ENCODE peak calls at places on chromosome 10, in six cellular contexts. W, P, F, E, Z and S are unnamed samples.

GRCh38 chr10:129760003-129760315 is 204.1 kb downstream of the EBF3 start:
- DNase-seq in F (no peak), P (no peak), W (peak), E (no peak), Z (peak), S (no peak)

GRCh38 chr10:29658984-29659769 is 24.4 kb upstream of the SVIL start:
- DNase-seq in F (no peak), P (peak), W (no peak), E (peak), Z (no peak), S (peak)

GRCh38 chr10:21020545-21020944 is 123.4 kb upstream of the NEBL start:
- DNase-seq in E (peak), P (no peak), W (peak), Z (peak), F (no peak), S (peak)

GRCh38 chr10:95458014-95458413 is 103.2 kb downstream of the SORBS1 start:
- DNase-seq in E (no peak), W (no peak), F (no peak), P (no peak), Z (no peak), S (no peak)

GRCh38 chr10:16116404-16117304 is 256.3 kb upstream of the MINDY3 start:
- DNase-seq in W (no peak), E (no peak), P (no peak), Z (peak), F (no peak), S (peak)

GRCh38 chr10:92240289-92241157 is 50.4 kb downstream of the CPEB3 start:
- DNase-seq in E (peak), Z (peak), P (peak), F (peak), W (peak), S (peak)

GRCh38 chr10:128875030-128875744 is 591.9 kb upstream of the MGMT start:
- DNase-seq in E (no peak), F (no peak), P (no peak), W (no peak), Z (no peak), S (peak)

GRCh38 chr10:24866615-24867583 is 85.5 kb downstream of the PRTFDC1 start:
- DNase-seq in E (peak), P (peak), Z (no peak), F (no peak), W (peak), S (no peak)

GRCh38 chr10:71840177-71840711 is 10.8 kb downstream of the PSAP start:
- DNase-seq in W (peak), Z (peak), E (peak), P (peak), F (peak), S (peak)

GRCh38 chr10:31604141-31604540 is 285.1 kb downstream of the ZEB1 start:
- DNase-seq in Z (no peak), F (no peak), P (peak), W (no peak), E (no peak), S (peak)

GRCh38 chr10:21688870-21689269 is 154.8 kb downstream of the MLLT10 start:
- DNase-seq in F (no peak), Z (no peak), E (no peak), P (no peak), W (no peak), S (no peak)

GRCh38 chr10:129704786-129705525 is 237.9 kb downstream of the MGMT start:
- DNase-seq in W (no peak), P (peak), F (no peak), Z (no peak), E (no peak), S (no peak)

GRCh38 chr10:36423821-36424248 is 701.6 kb upstream of the ANKRD30A start:
- DNase-seq in E (peak), Z (no peak), W (no peak), F (no peak), P (no peak), S (no peak)

GRCh38 chr10:50536617-50537252 is 87.0 kb downstream of the SGMS1 start:
- DNase-seq in F (no peak), E (no peak), P (peak), W (no peak), Z (no peak), S (peak)

GRCh38 chr10:59362184-59362966 is at the start of gene FAM13C:
- DNase-seq in Z (peak), P (peak), F (peak), E (peak), W (peak), S (peak)

GRCh38 chr10:131736321-131736980 is 164.4 kb upstream of the PPP2R2D start:
- DNase-seq in Z (no peak), E (no peak), W (peak), P (no peak), F (no peak), S (no peak)

GRCh38 chr10:61787170-61787569 is 114.3 kb upstream of the ARID5B start:
- DNase-seq in W (no peak), P (no peak), E (no peak), Z (no peak), F (no peak), S (no peak)

GRCh38 chr10:61785410-61786105 is 115.9 kb upstream of the ARID5B start:
- DNase-seq in Z (no peak), E (no peak), P (no peak), F (no peak), W (no peak), S (no peak)

GRCh38 chr10:61789031-61789430 is 112.5 kb upstream of the ARID5B start:
- DNase-seq in W (no peak), P (no peak), F (no peak), E (no peak), Z (no peak), S (no peak)

GRCh38 chr10:61784354-61785131 is 117.0 kb upstream of the ARID5B start:
- DNase-seq in P (no peak), E (no peak), W (no peak), F (no peak), Z (no peak), S (no peak)

GRCh38 chr10:61786728-61787127 is 114.8 kb upstream of the ARID5B start:
- DNase-seq in Z (no peak), E (peak), F (no peak), P (peak), W (no peak), S (no peak)
- H2AFZ ChIP-seq in Z (no peak), E (no peak), F (no peak), P (no peak), W (no peak), S (no peak)

GRCh38 chr10:66294538-66294937 is 631.3 kb upstream of the LRRTM3 start:
- DNase-seq in E (no peak), F (no peak), Z (no peak), P (no peak), W (no peak), S (no peak)
- H3K4me2 ChIP-seq in E (no peak), F (no peak), Z (no peak), P (no peak), W (no peak), S (no peak)

GRCh38 chr10:78436223-78436575 is 402.5 kb downstream of the RPS24 start:
- DNase-seq in W (no peak), P (no peak), E (no peak), Z (no peak), F (no peak), S (no peak)
- H2AK5ac ChIP-seq in W (no peak), P (no peak), E (no peak), Z (no peak), F (no peak), S (peak)

GRCh38 chr10:80996615-80997193 is 459.0 kb downstream of the SH2D4B start:
- DNase-seq in W (no peak), Z (no peak), P (no peak), F (no peak), E (no peak), S (no peak)
- H2AFZ ChIP-seq in W (no peak), Z (peak), P (no peak), F (no peak), E (no peak), S (no peak)

GRCh38 chr10:127148933-127149220 is 47.5 kb downstream of the INSYN2A start:
- DNase-seq in Z (no peak), E (peak), F (no peak), P (peak), W (no peak), S (peak)
- H3K4me2 ChIP-seq in Z (no peak), E (no peak), F (no peak), P (peak), W (no peak), S (no peak)

GRCh38 chr10:49379596-49380410 is 16.1 kb downstream of the DRGX start:
- DNase-seq in E (no peak), P (no peak), W (peak), Z (no peak), F (no peak), S (no peak)

GRCh38 chr10:49382826-49383225 is 13.1 kb downstream of the DRGX start:
- DNase-seq in E (no peak), Z (no peak), F (no peak), P (no peak), W (no peak), S (no peak)

GRCh38 chr10:49382226-49382625 is 13.7 kb downstream of the DRGX start:
- DNase-seq in W (no peak), E (no peak), P (no peak), F (no peak), Z (no peak), S (no peak)

GRCh38 chr10:49383853-49384252 is 12.0 kb downstream of the DRGX start:
- DNase-seq in E (no peak), P (no peak), W (no peak), Z (no peak), F (no peak), S (no peak)

GRCh38 chr10:49381111-49381900 is 14.6 kb downstream of the DRGX start:
- DNase-seq in W (no peak), Z (no peak), F (no peak), E (no peak), P (no peak), S (no peak)
- H2AK5ac ChIP-seq in W (no peak), Z (no peak), F (no peak), E (no peak), P (no peak), S (no peak)

DNA sequence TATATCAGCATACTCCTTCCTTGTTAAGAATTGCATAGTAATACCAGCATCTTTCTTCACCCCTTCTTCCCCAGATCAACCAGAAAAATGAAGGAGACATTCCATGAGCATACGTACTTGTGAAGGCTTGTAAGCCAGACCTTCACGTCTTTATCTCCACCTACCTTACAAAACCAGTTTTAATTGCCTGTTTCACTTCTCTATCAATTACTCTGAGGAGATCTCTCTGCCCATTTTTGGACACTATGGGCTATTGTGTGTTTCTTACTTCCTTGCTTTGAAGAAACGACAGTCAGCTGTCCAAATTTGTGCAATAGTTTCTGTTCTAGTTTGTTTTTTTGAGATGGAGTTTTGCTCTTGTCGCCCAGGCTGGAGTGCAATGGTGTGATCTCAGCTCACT is 349.7 kb upstream of the MBL2 start:
- DNase-seq in E (no peak), P (no peak), F (no peak), W (no peak), Z (no peak), S (peak)
- H2AFZ ChIP-seq in E (no peak), P (no peak), F (no peak), W (no peak), Z (no peak), S (no peak)